ENCODE peak calls at places on chromosome 20, in six cellular contexts. Q is Panc1, H is tibial artery, I is fibroblast of lung, T is uterus, B is A673. E is an unnamed sample.

GRCh38 chr20:6142348-6142993 is 19.6 kb upstream of the FERMT1 start:
- DNase-seq in I (peak; percentile 32), Q (peak; percentile 33), T (peak; percentile 20), B (peak; percentile 62), H (peak; percentile 34), E (peak; percentile 54)

GRCh38 chr20:63774348-63774735 is 34.8 kb downstream of the SLC2A4RG start:
- DNase-seq in H (no peak), I (no peak), B (no peak), T (no peak), Q (no peak), E (no peak)

GRCh38 chr20:36847009-36847709 is 28.8 kb upstream of the TLDC2 start:
- DNase-seq in T (peak; percentile 89), Q (no peak), B (no peak), H (peak; percentile 89), I (peak; percentile 92), E (peak; percentile 79)

GRCh38 chr20:47698142-47698541 is 87.1 kb downstream of the SULF2 start:
- DNase-seq in H (no peak), B (no peak), Q (no peak), T (no peak), I (no peak), E (no peak)

GRCh38 chr20:41587956-41588355 is 30.2 kb downstream of the CHD6 start:
- DNase-seq in I (peak; percentile 89), H (no peak), T (no peak), B (no peak), Q (no peak), E (no peak)

GRCh38 chr20:2103454-2104153 is 2.0 kb downstream of the STK35 start:
- DNase-seq in I (peak; percentile 10), Q (no peak), H (no peak), B (no peak), T (no peak), E (peak; percentile 39)

GRCh38 chr20:51639206-51639832 is 96.8 kb upstream of the NFATC2 start:
- DNase-seq in Q (no peak), T (peak; percentile 71), H (peak; percentile 76), B (peak; percentile 83), I (peak; percentile 52), E (peak; percentile 91)

GRCh38 chr20:11207749-11208502 is 534.1 kb upstream of the JAG1 start:
- DNase-seq in B (peak; percentile 67), Q (no peak), I (peak; percentile 93), T (no peak), H (no peak), E (peak; percentile 86)

GRCh38 chr20:3447321-3447720 is 23.5 kb upstream of the ATRN start:
- DNase-seq in B (no peak), I (no peak), Q (no peak), T (no peak), H (no peak), E (no peak)

GRCh38 chr20:54340667-54341081 is 132.8 kb downstream of the PFDN4 start:
- DNase-seq in Q (no peak), T (no peak), B (no peak), I (peak; percentile 85), H (no peak), E (no peak)

GRCh38 chr20:47031028-47031427 is 136.4 kb downstream of the EYA2 start:
- DNase-seq in H (no peak), B (no peak), Q (no peak), T (no peak), I (no peak), E (no peak)

GRCh38 chr20:31596831-31597482 is 8.1 kb upstream of the ID1 start:
- DNase-seq in Q (no peak), T (no peak), I (no peak), H (no peak), B (no peak), E (peak; percentile 40)

GRCh38 chr20:44137210-44137781 is 49.7 kb downstream of the JPH2 start:
- DNase-seq in T (peak; percentile 84), H (peak; percentile 45), Q (no peak), B (no peak), I (peak; percentile 88), E (peak; percentile 92)

GRCh38 chr20:39328347-39328746 is 366.2 kb downstream of the DHX35 start:
- DNase-seq in H (no peak), Q (no peak), I (no peak), B (peak; percentile 4), T (no peak), E (no peak)

GRCh38 chr20:58711266-58712051 is 18.9 kb downstream of the NPEPL1 start:
- DNase-seq in T (peak; percentile 10), H (peak; percentile 14), I (no peak), B (no peak), Q (no peak), E (no peak)

GRCh38 chr20:44644384-44645131 is 6.9 kb downstream of the ADA start:
- DNase-seq in Q (no peak), H (no peak), T (no peak), I (no peak), B (no peak), E (no peak)

GRCh38 chr20:44151621-44152416 is 35.2 kb downstream of the JPH2 start:
- DNase-seq in B (no peak), Q (no peak), H (no peak), I (peak; percentile 73), T (peak; percentile 48), E (peak; percentile 91)

GRCh38 chr20:63704749-63705117 is 3.0 kb downstream of the ARFRP1 start:
- DNase-seq in B (no peak), Q (no peak), H (no peak), T (no peak), I (no peak), E (no peak)

GRCh38 chr20:31709939-31710338 is 12.7 kb downstream of the BCL2L1 start:
- DNase-seq in B (no peak), H (no peak), T (no peak), I (no peak), Q (no peak), E (no peak)

GRCh38 chr20:43243672-43244269 is 54.1 kb upstream of the PTPRT start:
- DNase-seq in B (peak; percentile 36), Q (no peak), T (no peak), H (no peak), I (no peak), E (no peak)

GRCh38 chr20:17225891-17226409 is 890 bp upstream of the PCSK2 start:
- DNase-seq in T (no peak), B (peak; percentile 65), I (no peak), H (no peak), Q (no peak), E (no peak)

DNA sequence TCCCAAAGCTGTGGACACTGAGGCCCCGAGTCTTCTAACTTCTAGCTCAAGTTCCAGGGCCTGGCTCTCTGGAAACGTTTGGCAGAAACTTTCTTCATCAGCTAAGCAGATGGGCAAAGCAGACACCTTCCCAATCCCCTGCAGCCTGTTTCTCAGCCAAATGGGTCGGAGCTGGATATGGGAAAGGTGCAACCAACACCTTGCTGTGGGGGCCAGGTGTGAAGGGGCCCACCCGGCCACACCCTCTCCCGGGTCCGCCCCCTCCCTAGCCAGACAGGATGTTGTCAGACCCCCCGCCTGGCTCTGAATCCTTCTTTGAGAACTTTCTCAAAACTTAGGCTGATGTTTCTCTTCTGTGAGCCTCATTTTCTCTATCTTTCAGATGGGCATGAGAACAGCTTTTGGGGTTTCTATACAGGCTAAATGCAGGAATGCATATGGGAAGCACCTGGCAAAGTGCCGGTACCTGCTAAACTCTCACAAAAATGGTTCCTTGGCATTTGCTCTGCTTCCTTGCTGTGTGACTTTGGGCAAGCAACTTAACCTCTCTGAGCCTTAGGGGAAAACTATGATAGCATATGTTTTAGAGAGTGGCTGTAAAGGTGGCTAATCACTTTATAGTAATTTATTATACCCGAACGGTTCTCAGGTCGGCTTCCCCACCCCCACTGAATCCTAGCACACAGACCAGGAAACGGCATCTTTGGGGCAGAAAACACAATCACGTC is 1.8 kb downstream of the SNAI1 start:
- DNase-seq in B (no peak), H (no peak), T (no peak), Q (no peak), I (no peak), E (no peak)
- H3K4me3 ChIP-seq in B (no peak overlapping the region), H (peak overlapping the region; percentile 54), T (peak overlapping the region; percentile 7), Q (peak overlapping the region; percentile 88), I (peak overlapping the region; percentile 92), E (no peak overlapping the region)

GRCh38 chr20:19816386-19816785 is 58.3 kb downstream of the RIN2 start:
- DNase-seq in I (peak; percentile 19), T (no peak), Q (no peak), B (no peak), H (no peak), E (no peak)
- H3K4me1 ChIP-seq in I (peaks cover 22% of the 10 kb centered on the region), T (peaks cover 18% of the 10 kb centered on the region), Q (peaks cover 26% of the 10 kb centered on the region), B (peaks cover 54% of the 10 kb centered on the region), H (peaks cover 18% of the 10 kb centered on the region), E (no peaks in the 10 kb centered on the region)

DNA sequence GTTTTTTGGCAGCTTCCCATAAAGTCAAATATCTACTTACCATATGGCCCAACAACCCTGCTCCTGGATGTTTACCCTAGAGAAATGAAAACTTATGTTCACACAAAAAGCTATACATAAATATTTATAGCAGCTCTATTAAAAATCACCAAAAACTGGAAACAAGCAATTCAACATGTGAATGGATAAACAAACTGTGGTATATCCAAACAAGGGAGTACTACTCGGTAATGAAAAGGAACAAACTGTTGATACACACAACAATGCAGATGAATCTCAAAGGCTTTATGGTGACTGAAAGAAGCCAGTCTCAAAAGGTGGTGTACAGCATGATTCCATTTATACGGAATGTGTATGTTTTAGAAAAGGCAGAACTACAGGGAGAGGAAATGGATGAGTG is 48.4 kb downstream of the PREX1 start:
- DNase-seq in Q (no peak), H (no peak), B (no peak), T (no peak), I (no peak), E (no peak)
- H3K4me3 ChIP-seq in Q (no peak overlapping the region), H (no peak overlapping the region), B (no peak overlapping the region), T (no peak overlapping the region), I (no peak overlapping the region), E (no peak overlapping the region)

GRCh38 chr20:33671573-33672288 is 2.5 kb downstream of the NECAB3 start:
- DNase-seq in Q (no peak), B (no peak), I (no peak), H (no peak), T (no peak), E (no peak)

GRCh38 chr20:33669224-33669623 is 2.5 kb downstream of the ACTL10 start:
- DNase-seq in I (no peak), Q (no peak), T (no peak), H (no peak), B (no peak), E (no peak)

GRCh38 chr20:33672426-33673114 is 1.7 kb downstream of the NECAB3 start:
- DNase-seq in H (no peak), B (peak; percentile 89), T (peak; percentile 23), Q (no peak), I (no peak), E (peak; percentile 55)

GRCh38 chr20:33669873-33670640 is 3.3 kb downstream of the ACTL10 start:
- DNase-seq in Q (no peak), B (no peak), I (no peak), H (no peak), T (peak; percentile 22), E (no peak)

DNA sequence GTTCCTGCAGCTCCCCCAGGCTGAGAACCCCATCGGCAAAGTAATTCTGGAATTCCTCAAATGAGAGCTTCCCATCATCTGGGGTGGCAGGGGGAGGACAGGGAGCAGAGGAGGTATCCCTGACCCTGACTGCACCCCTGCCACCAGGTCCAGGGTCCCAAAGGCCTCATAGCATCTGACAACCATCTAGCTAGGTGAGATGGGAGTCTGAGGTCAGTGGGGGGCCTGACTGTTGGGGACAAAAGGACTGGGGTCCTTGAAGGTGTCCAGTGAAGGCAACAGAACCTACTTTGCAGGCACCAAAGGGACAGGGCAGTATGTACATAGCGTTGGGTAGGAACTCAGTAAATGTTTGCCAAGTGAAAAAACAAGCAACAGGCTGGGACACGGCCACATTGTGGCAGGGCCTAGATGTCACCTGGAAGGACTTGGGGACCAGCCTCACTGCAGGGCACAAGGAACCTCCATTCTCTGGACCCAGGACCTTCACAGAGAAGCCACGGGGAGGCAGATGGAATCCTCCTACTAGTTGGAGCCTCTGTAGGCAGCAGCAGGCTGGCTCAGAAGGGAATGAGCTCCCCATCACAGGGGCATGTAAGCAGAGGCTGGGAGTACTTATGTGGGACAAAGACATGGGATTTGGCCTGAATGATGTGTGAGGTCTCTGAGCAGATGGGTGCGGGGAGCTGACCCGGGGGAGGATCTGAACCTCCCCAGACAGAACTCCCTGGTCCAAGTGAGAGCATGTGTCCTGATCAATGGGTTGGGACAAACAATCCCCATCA is 3.3 kb downstream of the NECAB3 start:
- DNase-seq in Q (no peak), B (no peak), I (no peak), H (no peak), T (no peak), E (no peak)
- H3K4me1 ChIP-seq in Q (peaks cover 22% of the 10 kb centered on the region), B (peaks cover 42% of the 10 kb centered on the region), I (peaks cover 28% of the 10 kb centered on the region), H (peaks cover 82% of the 10 kb centered on the region), T (peaks cover 6% of the 10 kb centered on the region), E (peaks cover 23% of the 10 kb centered on the region)

E was measured in Caco-2.